ENCODE peak calls at places on chromosomes 3 and 15, in ten cellular contexts. U is heart right ventricle; K is PC-3; Y is psoas muscle; H is pancreas; W is K562; C is CD4-positive, alpha-beta T cell; G is heart left ventricle; T is Panc1; Q is mammary epithelial cell. O is an unnamed sample.

GRCh38 chr15:56892651-56893348 is 25.6 kb upstream of the TCF12 start:
- DNase-seq in U (no peak), G (no peak), Q (no peak), W (no peak), Y (no peak), C (no peak), T (no peak), K (no peak), H (no peak), O (no peak)

GRCh38 chr3:177337548-177338331 is 140.5 kb upstream of the TBL1XR1 start:
- DNase-seq in G (no peak), Q (peak; percentile 79), H (no peak), C (no peak), U (no peak), Y (no peak), K (peak; percentile 62), W (no peak), T (no peak), O (no peak)

GRCh38 chr15:100042558-100042957 is 299.2 kb downstream of the ADAMTS17 start:
- DNase-seq in T (peak; percentile 12), C (no peak), K (peak; percentile 66), H (no peak), Y (peak; percentile 66), Q (peak; percentile 38), G (no peak), W (no peak), U (no peak), O (no peak)

GRCh38 chr15:57032338-57032737 is 113.9 kb downstream of the TCF12 start:
- DNase-seq in Y (no peak), C (no peak), Q (no peak), H (no peak), W (no peak), U (no peak), G (no peak), K (no peak), T (no peak), O (no peak)

GRCh38 chr3:148042663-148043445 is 633.7 kb downstream of the ZIC1 start:
- DNase-seq in U (no peak), H (no peak), Y (no peak), T (no peak), C (no peak), K (peak; percentile 16), W (no peak), G (no peak), Q (no peak), O (no peak)

GRCh38 chr3:43217633-43218032 is 68.7 kb upstream of the SNRK start:
- DNase-seq in T (no peak), Q (peak; percentile 12), G (no peak), H (no peak), U (peak; percentile 34), W (no peak), Y (no peak), C (no peak), K (no peak), O (no peak)

GRCh38 chr3:188339410-188340295 is 185.7 kb downstream of the LPP start:
- DNase-seq in Q (no peak), T (no peak), U (no peak), K (no peak), C (no peak), Y (no peak), H (no peak), W (no peak), G (no peak), O (no peak)

GRCh38 chr3:130671545-130671944 is 75.1 kb downstream of the PIK3R4 start:
- DNase-seq in Q (peak; percentile 57), U (no peak), G (no peak), K (peak; percentile 20), H (no peak), Y (no peak), C (no peak), T (no peak), W (peak; percentile 19), O (no peak)

GRCh38 chr15:95076381-95076780 is 845.0 kb downstream of the MCTP2 start:
- DNase-seq in Q (no peak), T (no peak), Y (no peak), W (no peak), U (no peak), C (no peak), K (no peak), H (no peak), G (no peak), O (no peak)

GRCh38 chr3:185558395-185558794 is 6.0 kb upstream of the LIPH start:
- DNase-seq in Q (peak; percentile 68), T (no peak), C (no peak), Y (no peak), H (peak; percentile 73), W (peak; percentile 44), G (no peak), U (no peak), K (peak; percentile 96), O (no peak)

GRCh38 chr3:103976931-103977339 is 1389.8 kb upstream of the ALCAM start:
- DNase-seq in Y (no peak), Q (no peak), C (no peak), T (no peak), U (no peak), W (no peak), K (peak; percentile 7), G (no peak), H (no peak), O (no peak)

GRCh38 chr3:161800985-161801559 is 304.5 kb downstream of the OTOL1 start:
- DNase-seq in T (no peak), Q (no peak), Y (no peak), U (no peak), W (no peak), C (no peak), G (no peak), K (no peak), H (no peak), O (no peak)

GRCh38 chr3:155382396-155383042 is 89.0 kb upstream of the STRIT1 start:
- DNase-seq in C (no peak), Y (peak; percentile 74), K (peak; percentile 91), H (peak; percentile 76), T (peak; percentile 27), Q (peak; percentile 52), G (peak; percentile 83), W (peak; percentile 64), U (peak; percentile 68), O (peak; percentile 23)

GRCh38 chr15:88334436-88334835 is 77.9 kb upstream of the NTRK3 start:
- DNase-seq in T (no peak), W (no peak), G (no peak), K (no peak), H (no peak), Y (no peak), C (no peak), Q (peak; percentile 4), U (no peak), O (no peak)

GRCh38 chr3:195181781-195182469 is 89.0 kb downstream of the XXYLT1 start:
- DNase-seq in G (no peak), C (no peak), K (peak; percentile 32), H (no peak), Y (no peak), W (no peak), U (no peak), T (no peak), Q (no peak), O (no peak)
- H3K9me3 ChIP-seq in G (no peaks in the 10 kb centered on the region), C (no peaks in the 10 kb centered on the region), K (no peaks in the 10 kb centered on the region), H (no peaks in the 10 kb centered on the region), Y (no peaks in the 10 kb centered on the region), W (no peaks in the 10 kb centered on the region), U (no peaks in the 10 kb centered on the region), T (no peaks in the 10 kb centered on the region), Q (no peaks in the 10 kb centered on the region), O (no peaks in the 10 kb centered on the region)

GRCh38 chr15:44243146-44243545 is 45.4 kb upstream of the GOLM2 start:
- DNase-seq in K (no peak), C (no peak), U (no peak), G (no peak), Q (no peak), W (no peak), Y (no peak), T (no peak), H (no peak), O (no peak)

GRCh38 chr15:44246521-44247268 is 41.8 kb upstream of the GOLM2 start:
- DNase-seq in H (no peak), G (no peak), Q (no peak), T (no peak), U (no peak), Y (no peak), W (no peak), C (no peak), K (no peak), O (no peak)

GRCh38 chr15:44243829-44244228 is 44.7 kb upstream of the GOLM2 start:
- DNase-seq in K (peak; percentile 48), T (no peak), C (no peak), Y (no peak), U (no peak), H (no peak), G (no peak), W (no peak), Q (no peak), O (no peak)
- TF ChIP-seq CTCF in K (peak; percentile 67), T (peak; percentile 77), C (no peak), Y (no peak), U (no peak), H (no peak), G (no peak), W (no peak), Q (peak; percentile 25), O (no peak)

DNA sequence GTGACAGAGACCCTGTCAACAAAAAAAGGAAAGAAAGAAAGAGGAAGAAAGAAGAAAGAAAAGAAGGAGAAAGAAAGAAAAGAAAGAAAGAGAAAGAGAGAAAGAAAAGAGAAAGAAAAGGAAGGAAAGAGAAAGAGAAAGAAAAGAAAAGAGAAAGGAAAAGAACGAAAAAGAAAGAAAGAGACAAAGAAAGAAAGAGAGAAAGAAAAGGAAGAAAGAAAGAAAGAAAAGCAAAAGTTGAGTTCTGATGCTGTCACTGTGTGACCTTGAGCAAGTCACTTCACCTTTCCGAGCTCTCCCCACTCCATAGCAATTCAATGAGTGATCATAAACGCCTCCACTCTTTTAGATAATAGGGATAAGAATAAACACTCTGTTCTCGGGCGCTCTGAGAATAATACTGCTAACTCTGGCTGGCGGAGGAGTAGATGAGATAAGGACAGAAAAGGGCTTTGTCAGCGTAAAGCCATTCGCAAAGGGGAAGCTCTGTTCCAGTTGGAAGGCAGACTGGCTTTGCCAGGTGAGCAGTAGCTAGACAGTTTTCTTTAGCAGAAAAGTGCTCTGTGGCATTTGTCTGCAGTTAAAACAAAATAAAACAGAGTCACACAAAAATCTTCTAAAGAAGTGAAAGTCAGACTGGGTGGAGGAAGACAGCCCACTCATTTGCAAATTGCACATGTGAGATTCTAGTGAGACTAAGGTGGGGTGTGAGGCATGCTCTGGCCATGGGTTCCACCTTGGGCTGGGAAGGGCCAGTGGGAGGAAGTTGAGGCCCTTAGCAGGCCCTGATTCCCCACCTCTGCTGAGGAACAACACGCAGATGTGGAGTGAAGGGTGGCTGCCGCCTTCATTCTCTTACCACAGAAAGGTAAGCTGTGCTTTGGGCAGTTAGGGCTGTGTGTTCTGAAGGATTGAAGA is 9.6 kb upstream of the FLNB start:
- DNase-seq in Q (peak; percentile 76), C (no peak), H (peak; percentile 28), Y (no peak), U (peak; percentile 32), G (no peak), W (peak; percentile 37), K (peak; percentile 45), T (no peak), O (peak; percentile 40)
- H3K27ac ChIP-seq in Q (peak overlapping the region; percentile 96), C (no peak overlapping the region), H (peak overlapping the region; percentile 52), Y (no peak overlapping the region), U (peak overlapping the region; percentile 20), G (peak overlapping the region; percentile 74), W (peak overlapping the region; percentile 1), K (peak overlapping the region; percentile 92), T (peak overlapping the region; percentile 83), O (peak overlapping the region; percentile 8)

DNA sequence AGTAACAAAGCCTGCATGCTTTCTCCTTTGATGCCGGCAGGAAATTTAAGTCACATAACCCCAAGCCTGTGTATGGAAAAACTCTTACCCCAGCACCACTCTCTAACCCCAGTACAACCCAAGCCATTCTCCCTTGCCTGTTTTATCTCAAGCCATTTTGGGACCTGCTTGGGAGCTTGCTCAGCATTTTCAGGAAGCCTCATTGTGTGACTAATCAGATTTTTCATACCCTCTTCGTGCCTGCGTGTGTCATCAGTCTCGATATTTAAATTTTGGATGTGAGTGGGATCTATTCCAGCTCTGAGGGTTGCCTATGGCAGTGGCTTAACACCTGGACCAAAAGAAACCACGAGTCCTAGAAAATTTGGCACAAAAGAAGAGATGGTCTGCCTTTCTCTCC is 426.2 kb downstream of the SQOR start:
- DNase-seq in W (no peak), T (no peak), K (no peak), G (no peak), H (no peak), U (no peak), Q (no peak), Y (no peak), C (no peak), O (no peak)
- H3K9me3 ChIP-seq in W (no peaks in the 10 kb centered on the region), T (no peaks in the 10 kb centered on the region), K (no peaks in the 10 kb centered on the region), G (no peaks in the 10 kb centered on the region), H (no peaks in the 10 kb centered on the region), U (no peaks in the 10 kb centered on the region), Q (peaks cover 6% of the 10 kb centered on the region), Y (no peaks in the 10 kb centered on the region), C (no peaks in the 10 kb centered on the region), O (no peaks in the 10 kb centered on the region)